ENCODE peak calls at places on chromosomes 1 and 21, in four cellular contexts. I is K562, L is HepG2, V is GM12878. W is an unnamed sample.
A peak's percentile ranks its signal among the peaks of the same experiment; 100 is the strongest.

GRCh38 chr1:13730751-13731482 is 30.9 kb downstream of the PRDM2 start:
- DNase-seq in I (peak; percentile 31), L (no peak), V (peak; percentile 94), W (no peak)

GRCh38 chr1:168057921-168058320 is 78.8 kb downstream of the GPR161 start:
- DNase-seq in I (no peak), L (no peak), V (no peak), W (no peak)

GRCh38 chr1:88655685-88656299 is 28.3 kb upstream of the PKN2 start:
- DNase-seq in I (peak; percentile 13), L (peak; percentile 10), V (no peak), W (no peak)

GRCh38 chr1:4847731-4848130 is 193.3 kb downstream of the AJAP1 start:
- DNase-seq in I (no peak), L (no peak), V (no peak), W (no peak)

GRCh38 chr1:72282690-72283203 is 408 bp upstream of the NEGR1 start:
- DNase-seq in I (peak; percentile 2), L (peak; percentile 25), V (no peak), W (peak; percentile 85)

GRCh38 chr1:183674339-183674738 is 21.2 kb upstream of the APOBEC4 start:
- DNase-seq in I (no peak), L (no peak), V (no peak), W (no peak)

GRCh38 chr1:111621050-111621449 is 1.5 kb downstream of the RAP1A start:
- DNase-seq in I (no peak), L (no peak), V (no peak), W (no peak)

GRCh38 chr1:8239039-8239305 is 78.9 kb upstream of the SLC45A1 start:
- DNase-seq in I (no peak), L (peak; percentile 79), V (no peak), W (no peak)

GRCh38 chr1:172499636-172500141 is 33.3 kb upstream of the SUCO start:
- DNase-seq in I (peak; percentile 30), L (peak; percentile 90), V (no peak), W (no peak)

GRCh38 chr1:183368213-183369108 is 49.7 kb downstream of the NMNAT2 start:
- DNase-seq in I (no peak), L (no peak), V (no peak), W (no peak)

GRCh38 chr1:84968865-84969264 is 28.0 kb downstream of the MCOLN2 start:
- DNase-seq in I (no peak), L (no peak), V (no peak), W (no peak)

GRCh38 chr1:16900771-16901170 is 5.0 kb downstream of the RNU1-2 start:
- DNase-seq in I (no peak), L (no peak), V (no peak), W (no peak)

GRCh38 chr1:115284209-115284608 is 53.8 kb downstream of the NGF start:
- DNase-seq in I (no peak), L (no peak), V (no peak), W (no peak)

GRCh38 chr1:226749467-226749866 is 10.4 kb upstream of the ITPKB start:
- DNase-seq in I (no peak), L (no peak), V (no peak), W (no peak)

GRCh38 chr1:226654046-226654445 is 85.0 kb downstream of the ITPKB start:
- DNase-seq in I (no peak), L (peak; percentile 17), V (no peak), W (peak; percentile 43)

GRCh38 chr1:163874070-163874469 is 552.3 kb downstream of the NUF2 start:
- DNase-seq in I (no peak), L (no peak), V (no peak), W (peak; percentile 30)

GRCh38 chr1:169368406-169368769 is 393 bp downstream of the BLZF1 start:
- DNase-seq in I (peak; percentile 31), L (peak; percentile 2), V (peak; percentile 4), W (no peak)

GRCh38 chr1:246566808-246567154 is 525 bp downstream of the CNST start:
- DNase-seq in I (peak; percentile 83), L (no peak), V (no peak), W (no peak)

GRCh38 chr1:162994921-162995320 is 74.2 kb upstream of the RGS4 start:
- DNase-seq in I (no peak), L (no peak), V (no peak), W (no peak)

GRCh38 chr1:151479462-151479861 is 20.2 kb upstream of the POGZ start:
- DNase-seq in I (no peak), L (no peak), V (no peak), W (no peak)

GRCh38 chr1:185646202-185646683 is 87.9 kb upstream of the HMCN1 start:
- DNase-seq in I (no peak), L (peak; percentile 99), V (no peak), W (no peak)

GRCh38 chr1:246724001-246724724 is at the start of gene SCCPDH:
- DNase-seq in I (peak; percentile 91), L (peak; percentile 39), V (no peak), W (peak; percentile 69)

GRCh38 chr1:39490596-39491145 is 765 bp upstream of the BMP8A start:
- DNase-seq in I (no peak), L (no peak), V (no peak), W (peak; percentile 45)

GRCh38 chr1:212259693-212260480 is 25.3 kb upstream of the PPP2R5A start:
- DNase-seq in I (no peak), L (no peak), V (no peak), W (no peak)

GRCh38 chr21:24955275-24955961 is 651.9 kb downstream of the MRPL39 start:
- DNase-seq in I (no peak), L (no peak), V (peak; percentile 82), W (no peak)

GRCh38 chr21:43333301-43334062 is 93.4 kb downstream of the SIK1 start:
- DNase-seq in I (no peak), L (peak; percentile 68), V (no peak), W (peak; percentile 35)

GRCh38 chr1:166811691-166812090 is 27.6 kb upstream of the POGK start:
- DNase-seq in I (no peak), L (no peak), V (no peak), W (no peak)

GRCh38 chr1:201628490-201628889 is 89.6 kb downstream of the NAV1 start:
- DNase-seq in I (no peak), L (no peak), V (no peak), W (peak; percentile 38)
- TF ChIP-seq TCF7 in I (no peak), L (no peak), V (no peak), W (no peak)

DNA sequence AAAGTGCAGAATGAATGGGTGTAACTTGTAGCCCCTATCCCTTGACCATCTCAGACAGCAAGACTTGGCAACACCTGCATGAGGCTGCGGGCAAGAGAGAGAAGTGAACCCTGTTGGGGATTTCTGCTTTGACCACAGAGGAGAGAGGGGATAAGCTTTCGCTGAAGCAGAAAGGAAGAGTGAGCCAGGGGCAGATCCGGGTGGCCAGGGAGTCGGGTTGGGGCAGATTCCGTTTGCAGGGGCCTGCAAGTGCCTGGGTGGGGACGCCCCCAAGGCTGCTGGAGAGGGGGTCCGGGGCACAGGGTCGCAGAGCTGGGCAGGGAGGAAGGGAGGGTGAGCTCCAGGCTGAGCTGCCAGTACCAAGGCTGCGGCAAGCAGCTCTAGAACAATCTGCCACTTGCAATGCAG is 25.3 kb upstream of the PIK3CD start:
- DNase-seq in I (no peak), L (no peak), V (peak; percentile 80), W (no peak)
- TF ChIP-seq TCF7 in I (no peak), L (no peak), V (no peak), W (no peak)

GRCh38 chr1:221823566-221823965 is 81.7 kb upstream of the DUSP10 start:
- DNase-seq in I (no peak), L (no peak), V (no peak), W (no peak)

GRCh38 chr1:221824025-221824424 is 82.1 kb upstream of the DUSP10 start:
- DNase-seq in I (no peak), L (no peak), V (no peak), W (no peak)

GRCh38 chr1:221823149-221823548 is 81.3 kb upstream of the DUSP10 start:
- DNase-seq in I (no peak), L (no peak), V (peak; percentile 69), W (no peak)

GRCh38 chr1:221822591-221822990 is 80.7 kb upstream of the DUSP10 start:
- DNase-seq in I (no peak), L (no peak), V (no peak), W (no peak)

DNA sequence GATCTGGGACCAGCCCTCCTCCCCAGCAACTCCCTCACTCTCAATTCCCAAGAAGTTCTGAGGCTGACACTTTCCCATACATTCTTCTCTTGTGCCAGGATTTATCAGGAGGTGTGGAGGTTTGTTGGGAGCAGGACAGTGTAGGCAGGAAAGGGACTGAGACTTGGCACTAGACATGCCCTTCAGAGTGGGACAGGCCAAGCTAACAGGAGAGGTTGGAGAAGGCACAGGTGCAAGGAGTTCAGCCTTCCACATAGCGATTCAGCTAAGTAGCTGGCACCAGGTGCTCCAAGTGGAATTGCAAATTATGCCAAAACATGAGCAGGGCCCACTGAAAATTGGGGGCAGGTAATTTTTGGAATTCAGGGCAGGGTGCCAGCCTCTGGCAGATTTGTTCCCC is 83.0 kb upstream of the DUSP10 start:
- DNase-seq in I (no peak), L (no peak), V (no peak), W (no peak)
- TF ChIP-seq TCF7 in I (no peak), L (no peak), V (no peak), W (no peak)

DNA sequence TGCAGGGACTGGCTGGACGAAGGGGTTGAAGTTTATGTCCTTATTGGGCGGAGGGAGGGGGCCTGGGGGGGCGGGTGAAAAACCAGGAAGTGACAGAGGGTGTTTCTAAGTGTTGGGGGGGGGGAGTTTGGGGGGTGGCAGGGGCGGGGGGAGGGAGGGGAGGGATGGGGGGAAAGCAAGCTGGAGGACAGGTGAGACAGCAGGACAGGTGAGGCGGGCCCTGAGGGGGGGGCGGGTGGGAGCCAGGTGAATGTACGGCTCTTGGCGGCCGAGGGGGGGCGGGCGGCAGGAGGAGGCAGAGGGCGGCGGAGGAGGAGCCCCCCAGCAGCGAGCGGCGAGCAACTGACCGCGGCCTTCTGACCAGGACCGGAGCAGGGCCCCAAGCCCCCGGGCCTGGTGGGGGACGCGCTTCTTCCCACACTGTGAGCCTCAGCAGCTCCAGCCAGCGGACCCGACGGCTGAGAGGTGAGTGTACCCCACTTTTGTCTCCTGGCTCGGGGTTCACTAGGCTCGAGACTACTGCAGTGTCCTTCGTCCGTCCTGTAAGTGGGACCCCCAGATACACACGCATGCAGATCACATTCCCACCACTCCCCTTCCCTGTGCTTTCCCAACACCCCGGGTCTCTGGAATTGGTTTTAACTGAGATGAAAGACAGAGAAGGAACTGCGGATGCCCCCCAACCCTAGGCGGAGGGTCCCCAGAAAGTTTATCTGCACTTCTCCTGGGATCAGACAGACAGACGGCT is at the start of gene ZBTB7B:
- DNase-seq in I (peak; percentile 79), L (no peak), V (no peak), W (peak; percentile 42)
- TF ChIP-seq TCF7 in I (no peak), L (no peak), V (no peak), W (no peak)

GRCh38 chr21:35905973-35906357 is 154.4 kb downstream of the SETD4 start:
- DNase-seq in I (no peak), L (no peak), V (no peak), W (no peak)
- TF ChIP-seq TCF7 in I (no peak), L (no peak), V (no peak), W (no peak)

DNA sequence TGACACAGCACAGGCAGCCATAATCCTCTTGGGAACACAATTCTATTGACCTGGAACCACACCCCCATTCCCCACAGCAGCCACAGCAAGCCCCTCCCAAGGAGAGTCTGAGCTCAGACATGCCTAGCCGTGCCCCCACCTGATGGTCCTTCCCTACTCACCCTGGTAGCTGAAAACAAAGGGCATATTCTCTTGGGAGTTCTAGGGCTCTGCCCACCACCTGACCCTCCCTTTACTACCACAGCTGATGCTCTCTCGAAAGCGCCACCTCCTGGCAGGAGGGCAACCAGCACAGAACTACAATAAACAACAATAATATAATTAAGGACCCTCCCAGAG is 184.8 kb upstream of the COA6 start:
- DNase-seq in I (no peak), L (peak; percentile 34), V (peak; percentile 12), W (peak; percentile 76)
- TF ChIP-seq TCF7 in I (no peak), L (no peak), V (no peak), W (no peak)